ENCODE peak calls at places on chromosomes 5 and 9, in four cellular contexts. F, I, R and V are unnamed samples.

GRCh38 chr5:54514841-54515432 is 2.6 kb upstream of the SNX18 start:
- DNase-seq in F (no peak), I (peak; percentile 86), R (no peak), V (no peak)

GRCh38 chr5:76612942-76613341 is 10.3 kb downstream of the F2RL2 start:
- DNase-seq in F (no peak), R (no peak), I (no peak), V (no peak)

GRCh38 chr5:175656966-175657365 is 905 bp upstream of the HRH2 start:
- DNase-seq in I (no peak), F (no peak), R (no peak), V (no peak)

GRCh38 chr5:88785396-88786216 is 97.4 kb downstream of the MEF2C start:
- DNase-seq in R (no peak), F (no peak), I (peak; percentile 92), V (no peak)

GRCh38 chr5:136374003-136374402 is 8.7 kb upstream of the TRPC7 start:
- DNase-seq in I (peak; percentile 51), R (no peak), F (no peak), V (no peak)

GRCh38 chr9:61668846-61669245 is 479.0 kb downstream of the SPATA31A7 start:
- DNase-seq in R (no peak), I (no peak), F (no peak), V (no peak)

GRCh38 chr9:111516061-111516465 is 8.9 kb upstream of the ZNF483 start:
- DNase-seq in R (no peak), I (peak; percentile 11), F (no peak), V (no peak)

GRCh38 chr9:123157216-123157615 is 111.2 kb downstream of the STRBP start:
- DNase-seq in F (no peak), R (no peak), I (peak; percentile 20), V (no peak)

GRCh38 chr5:99605904-99606303 is 677.1 kb upstream of the CHD1 start:
- DNase-seq in F (no peak), I (no peak), R (no peak), V (no peak)

GRCh38 chr9:129415031-129415953 is 205.6 kb downstream of the C9orf50 start:
- DNase-seq in R (no peak), I (peak; percentile 50), F (no peak), V (no peak)

GRCh38 chr5:113489299-113489698 is 1.0 kb upstream of the MCC start:
- DNase-seq in F (peak; percentile 29), R (no peak), I (peak; percentile 97), V (peak; percentile 53)

GRCh38 chr5:37206733-37207132 is 42.4 kb downstream of the CPLANE1 start:
- DNase-seq in I (no peak), R (no peak), F (no peak), V (no peak)

GRCh38 chr5:176405656-176406435 is 10.5 kb downstream of the CLTB start:
- DNase-seq in I (no peak), R (no peak), F (no peak), V (no peak)

GRCh38 chr9:121609845-121610637 is 41.4 kb upstream of the DAB2IP start:
- DNase-seq in R (no peak), I (no peak), F (no peak), V (peak; percentile 87)

GRCh38 chr9:121607434-121608248 is 43.8 kb upstream of the DAB2IP start:
- DNase-seq in F (no peak), R (no peak), I (peak; percentile 26), V (peak; percentile 83)

GRCh38 chr9:121612511-121612998 is 38.9 kb upstream of the DAB2IP start:
- DNase-seq in F (no peak), I (no peak), R (no peak), V (no peak)

GRCh38 chr9:121613009-121613766 is 38.2 kb upstream of the DAB2IP start:
- DNase-seq in I (no peak), F (no peak), R (no peak), V (no peak)

DNA sequence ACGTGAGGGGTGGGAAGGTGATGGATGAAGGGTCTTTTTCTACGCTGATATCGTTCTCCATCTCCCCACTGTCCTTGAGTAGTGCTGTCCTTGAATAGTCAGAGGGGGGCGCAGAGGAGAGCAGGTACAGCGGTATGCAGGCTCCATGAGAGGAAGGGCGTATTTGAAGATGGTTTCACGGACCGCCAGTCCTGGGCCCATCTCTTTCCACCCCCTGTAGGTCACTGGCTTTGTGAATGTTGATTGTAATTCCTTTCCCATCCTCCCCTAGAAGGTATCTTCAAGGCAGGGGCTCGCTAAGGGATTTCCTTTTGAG is 40.8 kb upstream of the DAB2IP start:
- DNase-seq in F (no peak), I (no peak), R (no peak), V (no peak)
- TF ChIP-seq CTCF in F (no peak), I (no peak), R (no peak), V (no peak)

GRCh38 chr5:156475831-156476551 is 149.0 kb downstream of the SGCD start:
- DNase-seq in R (no peak), F (no peak), I (peak; percentile 93), V (peak; percentile 60)
- TF ChIP-seq CTCF in R (no peak), F (no peak), I (peak; percentile 36), V (no peak)

GRCh38 chr5:78588517-78588916 is 60.1 kb downstream of the LHFPL2 start:
- DNase-seq in F (no peak), R (no peak), I (no peak), V (no peak)

GRCh38 chr5:78587081-78587774 is 61.3 kb downstream of the LHFPL2 start:
- DNase-seq in F (no peak), R (no peak), I (peak; percentile 68), V (no peak)

GRCh38 chr5:78587775-78588291 is 60.7 kb downstream of the LHFPL2 start:
- DNase-seq in R (no peak), F (no peak), I (peak; percentile 86), V (peak; percentile 35)

GRCh38 chr5:78589928-78590327 is 58.6 kb downstream of the LHFPL2 start:
- DNase-seq in I (peak; percentile 50), R (no peak), F (no peak), V (no peak)

DNA sequence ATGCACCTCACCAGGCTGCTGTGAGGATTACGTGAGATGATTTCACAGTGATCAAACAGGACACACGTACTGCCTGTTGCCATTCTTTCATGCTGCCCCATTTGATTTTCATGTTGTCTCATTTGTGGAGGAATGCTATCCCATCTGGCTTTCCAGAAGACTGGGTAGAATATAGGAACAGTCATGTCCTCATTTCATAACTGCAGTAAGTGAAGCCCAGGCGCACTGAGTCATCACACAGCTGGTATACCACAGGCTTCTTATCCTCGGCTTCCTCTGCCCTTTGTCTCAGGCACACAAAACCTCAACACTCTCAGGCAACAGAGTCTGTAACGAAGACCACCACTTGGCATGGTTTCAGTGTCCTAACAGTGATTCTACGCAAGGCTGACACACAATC is 62.3 kb downstream of the LHFPL2 start:
- DNase-seq in R (no peak), I (peak; percentile 98), F (no peak), V (peak; percentile 22)
- TF ChIP-seq CTCF in R (no peak), I (no peak), F (no peak), V (no peak)

GRCh38 chr5:15255601-15256000 is 244.4 kb upstream of the FBXL7 start:
- DNase-seq in R (no peak), I (no peak), F (no peak), V (no peak)
- TF ChIP-seq CTCF in R (no peak), I (no peak), F (no peak), V (no peak)

GRCh38 chr9:131608469-131609115 is 63.3 kb downstream of the PRRT1B start:
- DNase-seq in I (peak; percentile 91), R (no peak), F (peak; percentile 38), V (peak; percentile 66)
- TF ChIP-seq CTCF in I (no peak), R (no peak), F (no peak), V (no peak)

DNA sequence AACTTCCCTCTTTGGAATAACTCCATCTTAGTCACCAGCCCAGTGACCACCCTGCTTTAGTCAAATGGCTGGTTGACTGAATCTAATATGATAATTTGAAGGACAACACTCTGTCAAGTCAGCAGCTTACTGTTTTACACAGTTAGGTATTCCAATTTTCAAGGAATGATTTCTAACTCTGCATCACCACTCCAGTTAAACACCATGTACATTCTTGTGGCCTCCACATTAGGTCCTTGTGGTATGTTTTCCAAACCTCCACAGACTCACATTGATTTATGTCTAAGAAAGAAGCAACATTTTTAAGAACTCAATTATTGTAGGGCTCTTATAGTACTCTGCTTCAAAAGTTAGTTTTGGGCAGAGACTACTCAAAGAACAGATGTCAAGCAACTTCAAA is 110.7 kb downstream of the TLE1 start:
- DNase-seq in R (no peak), F (no peak), I (peak; percentile 45), V (no peak)
- TF ChIP-seq CTCF in R (no peak), F (no peak), I (no peak), V (no peak)